ENCODE peak calls at places on chromosomes 2 and 18, in seven cellular contexts. Z is GM12865, K is gastrocnemius medialis, C is astrocyte of the spinal cord, I is psoas muscle, F is HL-60, M is ovary. J is an unnamed sample.

GRCh38 chr18:23131693-23132319 is 3.5 kb upstream of the CABLES1 start:
- DNase-seq in F (peak), Z (peak), I (no peak), C (peak), M (peak), K (no peak), J (peak)

GRCh38 chr2:25252291-25253152 is 84.1 kb upstream of the POMC start:
- DNase-seq in F (no peak), I (peak), K (no peak), Z (peak), C (peak), M (peak), J (peak)

GRCh38 chr2:171469176-171469575 is 35.1 kb downstream of the DCAF17 start:
- DNase-seq in C (peak), F (no peak), I (no peak), M (no peak), Z (no peak), K (no peak), J (peak)

GRCh38 chr2:84924173-84925106 is 19.0 kb downstream of the TMSB10 start:
- DNase-seq in Z (peak), I (no peak), C (peak), K (no peak), M (peak), F (no peak), J (peak)

GRCh38 chr2:16869711-16870110 is 204.1 kb upstream of the CYRIA start:
- DNase-seq in Z (no peak), M (no peak), K (no peak), C (no peak), F (no peak), I (no peak), J (no peak)

GRCh38 chr2:26355038-26355995 is 8.7 kb upstream of the ADGRF3 start:
- DNase-seq in M (no peak), C (peak), I (no peak), Z (no peak), K (peak), F (no peak), J (peak)

GRCh38 chr2:230956827-230957755 is 32.0 kb upstream of the GPR55 start:
- DNase-seq in F (no peak), I (no peak), K (no peak), M (peak), Z (peak), C (peak), J (peak)

GRCh38 chr2:234488913-234489451 is 7.9 kb downstream of the ARL4C start:
- DNase-seq in F (no peak), I (no peak), C (no peak), Z (peak), K (no peak), M (no peak), J (no peak)

GRCh38 chr2:162524192-162524591 is 180.3 kb downstream of the GCA start:
- DNase-seq in M (no peak), C (no peak), Z (no peak), K (no peak), F (no peak), I (no peak), J (peak)

GRCh38 chr2:16037808-16038457 is 97.6 kb downstream of the MYCN start:
- DNase-seq in M (no peak), Z (no peak), I (no peak), F (no peak), K (no peak), C (no peak), J (no peak)

GRCh38 chr2:240599141-240599583 is 12.6 kb downstream of the CAPN10 start:
- DNase-seq in K (no peak), I (peak), M (no peak), C (no peak), Z (no peak), F (no peak), J (no peak)
- TF ChIP-seq CTCF in K (no peak), I (no peak), M (no peak), C (no peak), Z (no peak), F (no peak), J (no peak)

GRCh38 chr18:25348361-25349130 is 3.4 kb downstream of the ZNF521 start:
- DNase-seq in F (no peak), Z (no peak), K (no peak), M (peak), I (no peak), C (no peak), J (no peak)
- H3K4me3 ChIP-seq in F (no peak), Z (no peak), K (peak), M (peak), I (peak), C (peak), J (peak)

GRCh38 chr18:35378206-35378795 is 1.2 kb upstream of the ZNF396 start:
- DNase-seq in C (peak), Z (no peak), I (no peak), M (no peak), K (no peak), F (peak), J (peak)
- TF ChIP-seq CTCF in C (no peak), Z (no peak), I (no peak), M (no peak), K (no peak), F (no peak), J (no peak)

GRCh38 chr2:117948585-117948984 is 65.3 kb downstream of the CCDC93 start:
- DNase-seq in F (no peak), Z (no peak), M (no peak), C (no peak), K (no peak), I (no peak), J (no peak)
- H3K4me3 ChIP-seq in F (no peak), Z (no peak), M (no peak), C (no peak), K (no peak), I (no peak), J (no peak)

DNA sequence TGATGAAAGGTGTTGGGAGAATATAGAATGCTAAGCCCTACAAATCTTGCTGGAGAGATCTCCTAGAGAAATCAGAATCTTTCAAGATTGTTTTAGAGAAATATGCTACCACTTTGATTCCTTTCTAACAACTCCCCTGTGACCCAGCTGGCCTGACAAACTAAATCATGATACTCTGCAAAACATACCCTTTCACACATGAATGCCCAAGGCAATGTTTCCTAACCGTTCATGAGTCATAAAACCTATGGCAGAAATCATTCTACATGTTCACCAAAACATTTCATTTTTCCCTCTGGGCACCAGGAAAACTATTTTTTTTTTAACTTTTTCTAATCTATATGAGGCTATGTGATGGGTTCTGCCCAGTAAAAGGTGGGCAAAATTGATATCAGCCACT is 77.8 kb upstream of the SETBP1 start:
- DNase-seq in Z (no peak), K (no peak), F (no peak), M (no peak), C (peak), I (no peak), J (peak)
- TF ChIP-seq CTCF in Z (no peak), K (no peak), F (no peak), M (no peak), C (no peak), I (no peak), J (no peak)

GRCh38 chr2:87996570-87996969 is 19.8 kb downstream of the RNU2-63P start:
- DNase-seq in I (no peak), F (peak), M (no peak), C (no peak), Z (no peak), K (no peak), J (peak)

GRCh38 chr2:88003074-88003755 is 13.1 kb downstream of the RNU2-63P start:
- DNase-seq in K (no peak), M (no peak), Z (no peak), I (no peak), F (no peak), C (peak), J (peak)

GRCh38 chr2:88006912-88007439 is 9.4 kb downstream of the RNU2-63P start:
- DNase-seq in F (no peak), C (no peak), K (no peak), M (no peak), I (no peak), Z (no peak), J (no peak)

GRCh38 chr2:88005776-88006175 is 10.6 kb downstream of the RNU2-63P start:
- DNase-seq in K (no peak), I (no peak), F (no peak), M (no peak), Z (no peak), C (no peak), J (no peak)

DNA sequence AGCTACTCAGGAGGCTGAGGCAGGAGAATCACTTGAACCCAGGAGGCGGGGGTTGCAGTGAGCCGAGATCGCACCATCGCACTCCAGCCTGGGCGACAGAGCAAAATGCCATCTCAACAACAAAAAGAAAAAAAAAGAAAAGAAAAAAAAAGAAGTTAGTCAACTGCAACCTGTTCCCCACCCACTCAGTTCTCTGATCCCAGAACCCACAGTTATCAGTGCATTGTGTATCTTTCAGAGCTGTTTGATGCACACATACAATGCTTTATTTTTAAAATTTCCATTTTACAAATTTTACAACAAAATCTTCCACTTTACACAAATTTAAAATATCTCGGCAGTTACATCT is 14.0 kb downstream of the RNU2-63P start:
- DNase-seq in Z (no peak), M (no peak), F (no peak), I (no peak), K (no peak), C (no peak), J (no peak)
- H3K4me3 ChIP-seq in Z (no peak), M (no peak), F (no peak), I (no peak), K (no peak), C (no peak), J (no peak)

GRCh38 chr18:70781860-70782453 is 493.1 kb downstream of the SOCS6 start:
- DNase-seq in F (peak), K (no peak), C (peak), I (no peak), Z (peak), M (no peak), J (peak)
- TF ChIP-seq CTCF in F (peak), K (no peak), C (peak), I (peak), Z (peak), M (no peak), J (peak)